ENCODE peak calls at places on chromosomes 4 and X, in eight cellular contexts. M is neural progenitor cell; W is Karpas-422; F is effector memory CD4-positive, alpha-beta T cell; A is HCT116; B is NB4; I is mesenchymal stem cell; G is colonic mucosa. D is an unnamed sample.

GRCh38 chr4:188697217-188697616 is 558.0 kb downstream of the TRIML1 start:
- DNase-seq in A (no peak), M (no peak), I (no peak), F (no peak), W (no peak), B (no peak), G (no peak), D (no peak)

GRCh38 chrX:40877869-40878268 is 142.5 kb upstream of the MED14 start:
- DNase-seq in B (peak), F (no peak), I (peak), G (no peak), M (no peak), A (peak), W (peak), D (no peak)

GRCh38 chr4:115356176-115356575 is 242.8 kb upstream of the NDST4 start:
- DNase-seq in B (no peak), W (no peak), M (no peak), G (no peak), F (no peak), I (no peak), A (no peak), D (no peak)

GRCh38 chr4:121783210-121783609 is 17.9 kb upstream of the EXOSC9 start:
- DNase-seq in A (no peak), M (no peak), I (no peak), F (no peak), W (no peak), B (no peak), G (no peak), D (no peak)

GRCh38 chrX:12824944-12825343 is 33.7 kb downstream of the PRPS2 start:
- DNase-seq in B (no peak), A (no peak), M (no peak), W (no peak), F (no peak), G (no peak), I (no peak), D (no peak)

GRCh38 chr4:168587326-168588125 is 90.7 kb downstream of the PALLD start:
- DNase-seq in I (peak), A (peak), B (peak), G (no peak), W (no peak), M (no peak), F (no peak), D (peak)

GRCh38 chrX:45515262-45516215 is 314.9 kb upstream of the DIPK2B start:
- DNase-seq in A (peak), M (peak), B (peak), I (peak), W (peak), G (peak), F (no peak), D (peak)

GRCh38 chr4:10033191-10033881 is 12.0 kb upstream of the SLC2A9 start:
- DNase-seq in A (no peak), M (no peak), B (peak), F (no peak), I (peak), G (no peak), W (no peak), D (peak)

GRCh38 chr4:2166253-2166652 is 75.7 kb downstream of the HAUS3 start:
- DNase-seq in G (no peak), I (no peak), M (no peak), W (no peak), A (no peak), F (no peak), B (no peak), D (no peak)

GRCh38 chrX:100649550-100650356 is 5.8 kb downstream of the SRPX2 start:
- DNase-seq in F (no peak), B (peak), G (peak), A (no peak), I (peak), W (no peak), M (peak), D (peak)

GRCh38 chr4:87896020-87896621 is 63.4 kb downstream of the MEPE start:
- DNase-seq in I (peak), W (no peak), A (peak), G (no peak), F (no peak), B (peak), M (no peak), D (no peak)

GRCh38 chr4:176538217-176538925 is 218.6 kb downstream of the SPCS3 start:
- DNase-seq in A (no peak), G (no peak), W (no peak), M (no peak), I (peak), F (no peak), B (no peak), D (no peak)

GRCh38 chr4:168564024-168564423 is 67.2 kb downstream of the PALLD start:
- DNase-seq in F (no peak), I (no peak), W (no peak), M (no peak), B (no peak), G (no peak), A (no peak), D (no peak)

GRCh38 chrX:8743126-8743732 is 11.3 kb upstream of the ANOS1 start:
- DNase-seq in M (peak), A (no peak), F (peak), I (peak), G (peak), W (peak), B (peak), D (peak)

GRCh38 chrX:154355094-154355775 is 19.2 kb downstream of the FLNA start:
- DNase-seq in I (no peak), G (no peak), W (no peak), A (no peak), B (no peak), M (no peak), F (no peak), D (no peak)

GRCh38 chr4:163558539-163559044 is 64.1 kb downstream of the TMA16 start:
- DNase-seq in M (no peak), F (peak), A (no peak), G (no peak), W (peak), B (no peak), I (peak), D (peak)

GRCh38 chr4:40562681-40563080 is 67.0 kb downstream of the RBM47 start:
- DNase-seq in G (no peak), B (peak), F (no peak), W (no peak), I (no peak), M (no peak), A (no peak), D (no peak)

GRCh38 chrX:129781134-129782014 is 1.6 kb downstream of the SASH3 start:
- DNase-seq in M (no peak), A (no peak), F (peak), W (peak), I (no peak), G (no peak), B (peak), D (no peak)

GRCh38 chrX:100376581-100376980 is 33.5 kb downstream of the PCDH19 start:
- DNase-seq in G (no peak), F (no peak), I (no peak), B (no peak), W (no peak), M (no peak), A (no peak), D (no peak)

GRCh38 chr4:168511780-168512467 is 15.1 kb downstream of the PALLD start:
- DNase-seq in I (no peak), M (no peak), A (no peak), G (no peak), B (no peak), W (no peak), F (peak), D (no peak)

GRCh38 chrX:85851418-85851817 is 195.9 kb downstream of the CHM start:
- DNase-seq in G (peak), B (no peak), A (peak), F (no peak), W (peak), M (peak), I (peak), D (peak)

GRCh38 chr4:83631066-83631465 is 95.2 kb downstream of the GPAT3 start:
- DNase-seq in W (no peak), B (no peak), I (peak), F (no peak), M (no peak), A (no peak), G (no peak), D (peak)

GRCh38 chrX:105331244-105331643 is 110.8 kb upstream of the TEX13A start:
- DNase-seq in M (no peak), W (no peak), F (no peak), B (no peak), I (no peak), A (no peak), G (no peak), D (no peak)

GRCh38 chr4:181784881-181785280 is 458.3 kb upstream of the TENM3 start:
- DNase-seq in B (no peak), G (no peak), A (no peak), F (no peak), I (no peak), W (no peak), M (peak), D (no peak)

GRCh38 chrX:119760026-119760902 is 1.9 kb downstream of the SOWAHD start:
- DNase-seq in W (no peak), A (no peak), G (no peak), B (peak), I (no peak), F (no peak), M (no peak), D (no peak)

GRCh38 chr4:3668825-3669552 is 97.2 kb upstream of the ADRA2C start:
- DNase-seq in A (no peak), W (no peak), B (no peak), G (no peak), M (no peak), F (no peak), I (no peak), D (no peak)

GRCh38 chrX:48741834-48742233 is 19.7 kb upstream of the GLOD5 start:
- DNase-seq in F (no peak), M (no peak), W (no peak), I (no peak), G (no peak), A (no peak), B (peak), D (no peak)

GRCh38 chrX:40434947-40435346 is 145.8 kb upstream of the ATP6AP2 start:
- DNase-seq in W (no peak), G (no peak), I (peak), F (no peak), M (peak), A (no peak), B (peak), D (peak)

GRCh38 chr4:82201805-82202636 is 171.8 kb downstream of the HNRNPD start:
- DNase-seq in B (peak), G (peak), F (peak), W (peak), I (peak), A (peak), M (peak), D (peak)

GRCh38 chr4:92012899-92013867 is 290.6 kb upstream of the GRID2 start:
- DNase-seq in I (no peak), B (peak), W (no peak), F (no peak), G (peak), M (peak), A (no peak), D (peak)

GRCh38 chrX:110415440-110416167 is 57.0 kb downstream of the RTL9 start:
- DNase-seq in W (no peak), I (no peak), F (no peak), M (no peak), A (no peak), B (no peak), G (no peak), D (no peak)

GRCh38 chr4:150867148-150867547 is 147.9 kb downstream of the LRBA start:
- DNase-seq in G (peak), A (peak), F (no peak), M (peak), W (peak), B (peak), I (peak), D (peak)

GRCh38 chr4:2008921-2009650 is at the start of gene NELFA:
- DNase-seq in B (peak), G (peak), A (peak), I (peak), F (peak), W (peak), M (peak), D (peak)

GRCh38 chr4:168790898-168791297 is 219.2 kb downstream of the CBR4 start:
- DNase-seq in I (no peak), M (no peak), A (no peak), G (no peak), F (no peak), W (no peak), B (no peak), D (no peak)

DNA sequence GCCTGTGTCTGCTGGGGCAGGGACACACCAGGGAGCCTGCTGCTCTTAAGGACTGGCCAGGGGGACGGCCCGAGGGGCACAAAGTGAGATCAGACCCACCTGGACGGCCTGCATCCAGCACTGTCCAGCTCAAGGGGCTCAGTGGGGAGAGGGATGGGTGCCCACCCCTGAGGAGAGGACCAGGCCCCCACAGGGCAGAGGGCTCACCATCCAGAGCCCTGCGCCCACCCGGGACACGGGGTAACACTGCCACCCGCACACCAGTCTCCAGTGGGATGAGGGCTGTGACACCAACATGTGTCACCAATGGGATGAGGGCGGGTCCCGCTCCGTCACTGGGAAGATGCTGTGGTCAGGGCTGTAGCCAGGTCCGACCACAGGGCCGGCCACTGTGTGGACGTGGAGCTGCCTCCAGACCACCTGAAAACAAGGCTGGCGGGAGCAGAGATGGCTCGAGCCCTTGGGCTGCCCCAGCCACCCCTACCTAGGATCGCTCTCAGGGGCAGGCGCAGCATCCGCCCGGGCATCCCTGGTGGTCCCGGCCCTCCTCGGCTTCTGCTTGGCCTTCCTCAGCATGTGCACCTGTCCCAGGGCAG is 13.1 kb downstream of the DGKQ start:
- DNase-seq in A (no peak), B (no peak), F (no peak), G (no peak), I (no peak), W (no peak), M (no peak), D (no peak)
- H3K4me3 ChIP-seq in A (no peak), B (no peak), F (no peak), G (no peak), I (no peak), W (no peak), M (no peak), D (no peak)

GRCh38 chr4:24473309-24473721 is 111.0 kb downstream of the DHX15 start:
- DNase-seq in M (peak), I (peak), B (peak), A (no peak), F (no peak), G (peak), W (peak), D (peak)

GRCh38 chr4:24472514-24473308 is 111.6 kb downstream of the DHX15 start:
- DNase-seq in G (peak), W (peak), B (peak), I (peak), M (peak), A (peak), F (peak), D (peak)

GRCh38 chr4:24475756-24476155 is 108.6 kb downstream of the DHX15 start:
- DNase-seq in W (no peak), B (no peak), A (no peak), G (no peak), I (no peak), F (no peak), M (no peak), D (no peak)

GRCh38 chr4:24471623-24472510 is 112.5 kb downstream of the DHX15 start:
- DNase-seq in F (no peak), G (peak), M (peak), A (no peak), B (no peak), I (peak), W (no peak), D (peak)

GRCh38 chr4:24470681-24471622 is 113.4 kb downstream of the DHX15 start:
- DNase-seq in W (no peak), B (peak), F (no peak), M (peak), I (peak), G (peak), A (no peak), D (peak)
- H3K4me3 ChIP-seq in W (no peak), B (no peak), F (peak), M (peak), I (peak), G (peak), A (peak), D (peak)

GRCh38 chr4:141630854-141631253 is 5.5 kb upstream of the IL15 start:
- DNase-seq in F (no peak), G (no peak), M (no peak), I (no peak), A (no peak), B (no peak), W (no peak), D (no peak)

GRCh38 chr4:141636077-141636770 is at the start of gene IL15:
- DNase-seq in A (peak), I (peak), F (peak), G (peak), W (no peak), B (no peak), M (peak), D (peak)

GRCh38 chr4:141636771-141637460 is 533 bp downstream of the IL15 start:
- DNase-seq in M (peak), A (peak), I (peak), W (no peak), G (peak), B (no peak), F (no peak), D (peak)

GRCh38 chr4:141637565-141637964 is 1.2 kb downstream of the IL15 start:
- DNase-seq in I (peak), W (no peak), M (no peak), A (no peak), B (no peak), G (no peak), F (no peak), D (no peak)

DNA sequence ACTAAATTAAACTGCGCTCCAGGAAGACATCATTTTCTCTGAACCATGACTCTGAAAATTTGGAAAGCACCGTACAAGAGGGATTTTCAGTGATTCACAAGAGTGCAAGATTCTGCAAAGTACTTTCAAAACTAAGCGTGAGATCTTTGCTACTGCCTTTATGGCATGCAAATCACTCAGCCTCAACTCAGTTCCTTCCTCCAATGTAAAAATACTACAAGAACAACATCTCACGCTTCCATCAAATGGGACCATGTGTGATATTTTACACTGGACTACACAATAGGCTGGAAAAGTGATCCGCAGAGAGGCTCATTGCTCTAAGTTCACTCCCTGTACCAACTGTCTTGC is 682 bp upstream of the IL15 start:
- DNase-seq in B (no peak), I (no peak), W (no peak), G (no peak), A (no peak), M (no peak), F (no peak), D (no peak)
- H3K4me3 ChIP-seq in B (no peak), I (no peak), W (no peak), G (peak), A (peak), M (peak), F (peak), D (no peak)

GRCh38 chr4:140096921-140097320 is 57.1 kb downstream of the MAML3 start:
- DNase-seq in B (no peak), G (no peak), A (no peak), F (no peak), W (peak), I (peak), M (no peak), D (no peak)

GRCh38 chr4:140092094-140092820 is 61.7 kb downstream of the MAML3 start:
- DNase-seq in B (peak), W (no peak), F (no peak), A (no peak), M (peak), I (peak), G (peak), D (peak)

GRCh38 chr4:140095694-140096482 is 58.1 kb downstream of the MAML3 start:
- DNase-seq in B (peak), I (peak), W (peak), M (no peak), G (no peak), F (peak), A (peak), D (peak)

GRCh38 chr4:140096483-140096861 is 57.5 kb downstream of the MAML3 start:
- DNase-seq in F (no peak), M (no peak), I (no peak), W (peak), G (no peak), A (no peak), B (no peak), D (no peak)

GRCh38 chr4:140094701-140095420 is 59.1 kb downstream of the MAML3 start:
- DNase-seq in M (no peak), I (no peak), W (peak), B (peak), A (no peak), F (peak), G (peak), D (peak)
- H3K4me3 ChIP-seq in M (no peak), I (no peak), W (peak), B (peak), A (no peak), F (peak), G (no peak), D (no peak)